ENCODE peak calls at places on chromosomes 3 and 15, in six cellular contexts. One of them, this sample, is unnamed.

GRCh38 chr3:36893137-36893557 is 51.7 kb downstream of the TRANK1 start:
- DNase-seq in endothelial cell: no peak
- DNase-seq in left ventricle myocardium inferior: no peak
- DNase-seq in AG10803: peak
- DNase-seq in HL-60: peak
- DNase-seq in heart right ventricle: peak
- DNase-seq in this sample: no peak

GRCh38 chr3:188468196-188468595 is 314.2 kb downstream of the LPP start:
- DNase-seq in AG10803: peak
- DNase-seq in left ventricle myocardium inferior: no peak
- DNase-seq in heart right ventricle: no peak
- DNase-seq in HL-60: no peak
- DNase-seq in endothelial cell: no peak
- DNase-seq in this sample: no peak

GRCh38 chr3:63911395-63911900 is 735 bp downstream of the SCAANT1 start:
- DNase-seq in heart right ventricle: no peak
- DNase-seq in left ventricle myocardium inferior: no peak
- DNase-seq in AG10803: no peak
- DNase-seq in HL-60: no peak
- DNase-seq in endothelial cell: no peak
- DNase-seq in this sample: peak

GRCh38 chr3:47296562-47297302 is 14.0 kb downstream of the KLHL18 start:
- DNase-seq in endothelial cell: no peak
- DNase-seq in AG10803: no peak
- DNase-seq in left ventricle myocardium inferior: no peak
- DNase-seq in HL-60: no peak
- DNase-seq in heart right ventricle: no peak
- DNase-seq in this sample: no peak

GRCh38 chr3:127015282-127016042 is 32.5 kb downstream of the PLXNA1 start:
- DNase-seq in AG10803: no peak
- DNase-seq in heart right ventricle: no peak
- DNase-seq in HL-60: no peak
- DNase-seq in endothelial cell: no peak
- DNase-seq in left ventricle myocardium inferior: no peak
- DNase-seq in this sample: peak

GRCh38 chr3:129312021-129312639 is 33.5 kb downstream of the HMCES start:
- DNase-seq in HL-60: no peak
- DNase-seq in endothelial cell: no peak
- DNase-seq in left ventricle myocardium inferior: no peak
- DNase-seq in AG10803: no peak
- DNase-seq in heart right ventricle: no peak
- DNase-seq in this sample: peak

GRCh38 chr3:54836876-54837275 is 91.0 kb downstream of the LRTM1 start:
- DNase-seq in AG10803: no peak
- DNase-seq in HL-60: no peak
- DNase-seq in endothelial cell: no peak
- DNase-seq in left ventricle myocardium inferior: no peak
- DNase-seq in heart right ventricle: no peak
- DNase-seq in this sample: no peak

GRCh38 chr15:45802140-45802539 is 167.3 kb downstream of the SQOR start:
- DNase-seq in AG10803: no peak
- DNase-seq in HL-60: no peak
- DNase-seq in endothelial cell: no peak
- DNase-seq in left ventricle myocardium inferior: no peak
- DNase-seq in heart right ventricle: no peak
- DNase-seq in this sample: no peak

GRCh38 chr3:7504886-7505775 is 644.2 kb downstream of the GRM7 start:
- DNase-seq in AG10803: no peak
- DNase-seq in left ventricle myocardium inferior: no peak
- DNase-seq in heart right ventricle: peak
- DNase-seq in HL-60: no peak
- DNase-seq in endothelial cell: peak
- DNase-seq in this sample: no peak

GRCh38 chr3:30680789-30681188 is 74.4 kb downstream of the TGFBR2 start:
- DNase-seq in HL-60: no peak
- DNase-seq in left ventricle myocardium inferior: peak
- DNase-seq in AG10803: peak
- DNase-seq in endothelial cell: no peak
- DNase-seq in heart right ventricle: peak
- DNase-seq in this sample: no peak

GRCh38 chr3:117603097-117603496 is 893.5 kb downstream of the TUSC7 start:
- DNase-seq in left ventricle myocardium inferior: no peak
- DNase-seq in heart right ventricle: no peak
- DNase-seq in AG10803: no peak
- DNase-seq in HL-60: no peak
- DNase-seq in endothelial cell: no peak
- DNase-seq in this sample: peak

GRCh38 chr15:96416218-96416933 is 85.9 kb downstream of the NR2F2 start:
- DNase-seq in HL-60: no peak
- DNase-seq in left ventricle myocardium inferior: no peak
- DNase-seq in endothelial cell: no peak
- DNase-seq in AG10803: no peak
- DNase-seq in heart right ventricle: no peak
- DNase-seq in this sample: no peak

GRCh38 chr15:68054658-68055223 is 626 bp downstream of the PIAS1 start:
- DNase-seq in left ventricle myocardium inferior: peak
- DNase-seq in HL-60: peak
- DNase-seq in heart right ventricle: peak
- DNase-seq in AG10803: peak
- DNase-seq in endothelial cell: peak
- DNase-seq in this sample: peak

DNA sequence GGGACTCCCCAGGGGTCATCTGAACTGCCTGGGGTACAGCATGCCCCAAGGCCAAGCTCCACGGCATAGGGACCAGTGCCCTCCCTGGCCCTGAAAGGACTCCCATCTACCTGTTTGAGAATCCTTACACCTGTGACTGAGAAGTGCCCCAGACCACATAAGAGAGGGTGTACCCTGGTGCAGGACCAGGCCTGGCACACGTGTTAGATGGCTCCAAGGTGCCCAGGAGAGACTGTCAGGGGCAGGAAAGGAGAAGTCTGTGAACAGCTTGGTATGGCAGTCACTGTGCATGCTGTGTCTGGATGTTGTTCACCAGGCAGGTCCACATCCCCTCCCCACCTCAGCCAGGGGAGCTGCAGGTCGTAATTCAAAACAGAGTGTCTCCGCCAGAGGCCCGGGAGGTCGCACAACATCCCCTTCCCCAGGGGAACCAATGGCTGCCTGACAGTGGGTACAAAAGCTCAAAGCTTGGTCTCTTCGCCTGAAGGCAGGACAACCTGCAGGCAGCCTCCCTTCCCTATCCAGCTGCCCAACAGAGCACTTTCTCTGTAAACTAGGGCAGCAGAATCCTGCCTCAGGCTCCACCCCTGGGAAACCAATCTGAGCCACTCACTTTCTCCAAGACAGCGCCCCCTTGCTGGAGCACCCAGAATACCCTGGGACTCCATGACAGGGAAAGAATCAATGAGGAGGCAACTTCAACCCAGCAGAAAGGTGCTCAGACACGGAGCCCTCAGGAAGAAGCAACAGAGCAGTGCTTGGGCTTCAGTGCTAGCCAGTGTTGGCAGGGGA is 3.9 kb downstream of the NUP210 start:
- DNase-seq in HL-60: peak
- DNase-seq in heart right ventricle: no peak
- DNase-seq in left ventricle myocardium inferior: no peak
- DNase-seq in AG10803: no peak
- DNase-seq in endothelial cell: peak
- DNase-seq in this sample: no peak
- TF ChIP-seq CTCF in HL-60: peak
- TF ChIP-seq CTCF in heart right ventricle: peak
- TF ChIP-seq CTCF in left ventricle myocardium inferior: peak
- TF ChIP-seq CTCF in AG10803: no peak
- TF ChIP-seq CTCF in endothelial cell: peak
- TF ChIP-seq CTCF in this sample: peak

DNA sequence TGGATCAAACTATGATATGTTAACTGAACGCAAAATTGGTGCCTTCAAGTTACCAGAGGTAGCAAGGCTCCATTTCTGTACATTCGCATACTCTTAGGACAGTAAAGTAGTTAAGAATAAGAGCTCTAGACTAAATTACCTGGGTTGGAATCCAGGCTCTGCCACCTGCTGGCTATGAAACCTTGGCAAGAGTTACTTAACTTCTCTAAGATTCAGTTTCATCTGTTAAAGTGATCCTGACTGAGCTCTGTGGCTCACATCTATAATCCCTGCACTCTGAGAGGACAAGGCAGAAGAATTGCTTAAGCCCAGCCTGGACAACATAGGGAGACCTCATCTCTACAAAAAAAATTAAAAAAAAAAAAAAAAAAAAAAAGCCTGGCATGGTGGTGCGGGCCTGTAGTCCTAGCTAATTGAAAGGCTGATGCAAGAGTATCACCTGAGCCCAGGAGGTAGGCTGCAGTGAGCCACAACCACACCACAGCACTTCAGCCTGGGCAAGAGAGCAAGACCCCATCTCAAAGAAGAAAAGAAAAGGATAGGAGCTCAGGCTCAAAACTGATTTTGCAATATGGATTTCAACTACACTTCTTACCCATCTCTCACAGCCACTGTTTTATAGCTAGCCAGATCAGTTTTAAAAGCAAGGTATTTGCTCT is 21.3 kb downstream of the GSK3B start:
- DNase-seq in AG10803: no peak
- DNase-seq in HL-60: no peak
- DNase-seq in endothelial cell: no peak
- DNase-seq in left ventricle myocardium inferior: no peak
- DNase-seq in heart right ventricle: no peak
- DNase-seq in this sample: no peak
- TF ChIP-seq CTCF in AG10803: no peak
- TF ChIP-seq CTCF in HL-60: no peak
- TF ChIP-seq CTCF in endothelial cell: no peak
- TF ChIP-seq CTCF in left ventricle myocardium inferior: peak
- TF ChIP-seq CTCF in heart right ventricle: no peak
- TF ChIP-seq CTCF in this sample: no peak

GRCh38 chr3:171526869-171527268 is 66.7 kb upstream of the TNIK start:
- DNase-seq in AG10803: peak
- DNase-seq in left ventricle myocardium inferior: no peak
- DNase-seq in HL-60: no peak
- DNase-seq in heart right ventricle: no peak
- DNase-seq in endothelial cell: no peak
- DNase-seq in this sample: no peak
- TF ChIP-seq CTCF in AG10803: peak
- TF ChIP-seq CTCF in left ventricle myocardium inferior: no peak
- TF ChIP-seq CTCF in HL-60: no peak
- TF ChIP-seq CTCF in heart right ventricle: no peak
- TF ChIP-seq CTCF in endothelial cell: no peak
- TF ChIP-seq CTCF in this sample: no peak

DNA sequence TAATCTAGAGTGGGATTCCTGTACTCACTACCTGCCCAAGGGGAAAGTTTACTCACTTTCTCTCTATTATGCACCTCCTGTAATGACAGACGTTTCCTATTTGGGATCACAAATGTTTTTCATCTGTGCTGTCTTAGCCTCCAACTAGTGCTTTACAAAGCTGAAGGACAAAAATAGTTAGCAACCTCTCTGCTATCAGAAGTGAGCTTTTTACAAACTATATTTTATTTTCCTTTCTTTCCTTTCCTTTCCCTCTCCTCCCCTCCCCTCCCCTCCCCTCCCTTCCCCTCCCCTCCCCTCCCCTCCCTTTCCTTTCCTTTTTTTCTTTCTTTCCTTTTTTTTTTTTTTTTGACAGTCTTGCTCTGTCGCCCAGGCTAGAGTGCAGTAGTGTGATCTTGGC is 130.8 kb downstream of the UNC13C start:
- DNase-seq in left ventricle myocardium inferior: no peak
- DNase-seq in endothelial cell: no peak
- DNase-seq in AG10803: no peak
- DNase-seq in HL-60: no peak
- DNase-seq in heart right ventricle: no peak
- DNase-seq in this sample: no peak
- TF ChIP-seq CTCF in left ventricle myocardium inferior: no peak
- TF ChIP-seq CTCF in endothelial cell: no peak
- TF ChIP-seq CTCF in AG10803: no peak
- TF ChIP-seq CTCF in HL-60: no peak
- TF ChIP-seq CTCF in heart right ventricle: no peak
- TF ChIP-seq CTCF in this sample: no peak

GRCh38 chr3:50617096-50617791 is at the start of gene MAPKAPK3:
- DNase-seq in left ventricle myocardium inferior: peak
- DNase-seq in HL-60: peak
- DNase-seq in AG10803: no peak
- DNase-seq in heart right ventricle: peak
- DNase-seq in endothelial cell: no peak
- DNase-seq in this sample: no peak
- TF ChIP-seq CTCF in left ventricle myocardium inferior: peak
- TF ChIP-seq CTCF in HL-60: no peak
- TF ChIP-seq CTCF in AG10803: no peak
- TF ChIP-seq CTCF in heart right ventricle: no peak
- TF ChIP-seq CTCF in endothelial cell: no peak
- TF ChIP-seq CTCF in this sample: no peak

GRCh38 chr15:40344631-40345120 is 3.9 kb upstream of the CCDC9B start:
- DNase-seq in AG10803: peak
- DNase-seq in left ventricle myocardium inferior: no peak
- DNase-seq in endothelial cell: peak
- DNase-seq in heart right ventricle: peak
- DNase-seq in HL-60: no peak
- DNase-seq in this sample: peak
- TF ChIP-seq CTCF in AG10803: peak
- TF ChIP-seq CTCF in left ventricle myocardium inferior: peak
- TF ChIP-seq CTCF in endothelial cell: peak
- TF ChIP-seq CTCF in heart right ventricle: peak
- TF ChIP-seq CTCF in HL-60: peak
- TF ChIP-seq CTCF in this sample: peak

This sample was measured in GM13977.